ENCODE peak calls at places on chromosomes 6 and 20, in eight cellular contexts. One of them, this sample, is unnamed.

GRCh38 chr20:3687655-3688054 is 5.8 kb upstream of the ADAM33 start:
- DNase-seq in HL-60: no peak
- DNase-seq in stomach: no peak
- DNase-seq in CD4-positive, alpha-beta T cell: no peak
- DNase-seq in esophagus squamous epithelium: no peak
- DNase-seq in mesenchymal stem cell: peak; percentile 48
- DNase-seq in fibroblast of lung: peak; percentile 72
- DNase-seq in hepatocyte: no peak
- DNase-seq in this sample: no peak

GRCh38 chr6:140394141-140394540 is 1019.7 kb upstream of the CITED2 start:
- DNase-seq in fibroblast of lung: peak; percentile 28
- DNase-seq in esophagus squamous epithelium: no peak
- DNase-seq in stomach: no peak
- DNase-seq in mesenchymal stem cell: no peak
- DNase-seq in HL-60: no peak
- DNase-seq in CD4-positive, alpha-beta T cell: no peak
- DNase-seq in hepatocyte: no peak
- DNase-seq in this sample: no peak

GRCh38 chr6:14664112-14664592 is 546.6 kb downstream of the CD83 start:
- DNase-seq in HL-60: no peak
- DNase-seq in esophagus squamous epithelium: no peak
- DNase-seq in CD4-positive, alpha-beta T cell: peak; percentile 18
- DNase-seq in mesenchymal stem cell: no peak
- DNase-seq in stomach: no peak
- DNase-seq in fibroblast of lung: no peak
- DNase-seq in hepatocyte: no peak
- DNase-seq in this sample: no peak

GRCh38 chr6:14369717-14370116 is 252.1 kb downstream of the CD83 start:
- DNase-seq in CD4-positive, alpha-beta T cell: no peak
- DNase-seq in mesenchymal stem cell: no peak
- DNase-seq in stomach: no peak
- DNase-seq in HL-60: no peak
- DNase-seq in fibroblast of lung: no peak
- DNase-seq in hepatocyte: no peak
- DNase-seq in esophagus squamous epithelium: no peak
- DNase-seq in this sample: no peak

GRCh38 chr20:5969348-5969935 is 19.0 kb downstream of the MCM8 start:
- DNase-seq in mesenchymal stem cell: no peak
- DNase-seq in esophagus squamous epithelium: no peak
- DNase-seq in stomach: no peak
- DNase-seq in fibroblast of lung: no peak
- DNase-seq in hepatocyte: no peak
- DNase-seq in CD4-positive, alpha-beta T cell: no peak
- DNase-seq in HL-60: no peak
- DNase-seq in this sample: no peak

GRCh38 chr20:58447733-58448391 is 58.8 kb downstream of the VAPB start:
- DNase-seq in CD4-positive, alpha-beta T cell: peak; percentile 60
- DNase-seq in stomach: peak; percentile 52
- DNase-seq in hepatocyte: peak; percentile 71
- DNase-seq in esophagus squamous epithelium: no peak
- DNase-seq in mesenchymal stem cell: peak; percentile 71
- DNase-seq in fibroblast of lung: peak; percentile 62
- DNase-seq in HL-60: no peak
- DNase-seq in this sample: peak; percentile 66

GRCh38 chr20:9590189-9590588 is 75.8 kb downstream of the LAMP5 start:
- DNase-seq in fibroblast of lung: peak; percentile 84
- DNase-seq in mesenchymal stem cell: peak; percentile 48
- DNase-seq in CD4-positive, alpha-beta T cell: no peak
- DNase-seq in hepatocyte: no peak
- DNase-seq in stomach: peak; percentile 62
- DNase-seq in esophagus squamous epithelium: no peak
- DNase-seq in HL-60: no peak
- DNase-seq in this sample: no peak

GRCh38 chr6:169702640-169703246 is 817 bp downstream of the C6orf120 start:
- DNase-seq in stomach: peak; percentile 34
- DNase-seq in CD4-positive, alpha-beta T cell: peak; percentile 39
- DNase-seq in esophagus squamous epithelium: no peak
- DNase-seq in HL-60: no peak
- DNase-seq in mesenchymal stem cell: no peak
- DNase-seq in hepatocyte: peak; percentile 53
- DNase-seq in fibroblast of lung: no peak
- DNase-seq in this sample: peak; percentile 57

GRCh38 chr20:35953411-35954199 is 697 bp downstream of the SCAND1 start:
- DNase-seq in esophagus squamous epithelium: no peak
- DNase-seq in mesenchymal stem cell: no peak
- DNase-seq in hepatocyte: peak; percentile 69
- DNase-seq in HL-60: peak; percentile 50
- DNase-seq in fibroblast of lung: peak; percentile 45
- DNase-seq in stomach: peak; percentile 61
- DNase-seq in CD4-positive, alpha-beta T cell: peak; percentile 73
- DNase-seq in this sample: peak; percentile 34

GRCh38 chr20:50731930-50732690 is 730 bp downstream of the PARD6B start:
- DNase-seq in HL-60: no peak
- DNase-seq in stomach: no peak
- DNase-seq in mesenchymal stem cell: no peak
- DNase-seq in hepatocyte: no peak
- DNase-seq in esophagus squamous epithelium: no peak
- DNase-seq in fibroblast of lung: no peak
- DNase-seq in CD4-positive, alpha-beta T cell: no peak
- DNase-seq in this sample: peak; percentile 27
- H3K27ac ChIP-seq in HL-60: no peak overlapping the region
- H3K27ac ChIP-seq in stomach: peak overlapping the region; percentile 95
- H3K27ac ChIP-seq in mesenchymal stem cell: peak overlapping the region; percentile 56
- H3K27ac ChIP-seq in hepatocyte: peak overlapping the region; percentile 97
- H3K27ac ChIP-seq in esophagus squamous epithelium: peak overlapping the region; percentile 95
- H3K27ac ChIP-seq in fibroblast of lung: no peak overlapping the region
- H3K27ac ChIP-seq in CD4-positive, alpha-beta T cell: peak overlapping the region; percentile 52
- H3K27ac ChIP-seq in this sample: peak overlapping the region; percentile 84

GRCh38 chr6:31114540-31114876 is at the start of gene PSORS1C1:
- DNase-seq in hepatocyte: peak; percentile 89
- DNase-seq in esophagus squamous epithelium: no peak
- DNase-seq in mesenchymal stem cell: peak; percentile 88
- DNase-seq in HL-60: no peak
- DNase-seq in fibroblast of lung: peak; percentile 93
- DNase-seq in CD4-positive, alpha-beta T cell: no peak
- DNase-seq in stomach: peak; percentile 83
- DNase-seq in this sample: no peak
- H3K27me3 ChIP-seq in hepatocyte: no peaks in the 10 kb centered on the region
- H3K27me3 ChIP-seq in esophagus squamous epithelium: peaks cover 17% of the 10 kb centered on the region
- H3K27me3 ChIP-seq in mesenchymal stem cell: peaks cover 19% of the 10 kb centered on the region
- H3K27me3 ChIP-seq in HL-60: peaks cover 6% of the 10 kb centered on the region
- H3K27me3 ChIP-seq in fibroblast of lung: peaks cover 13% of the 10 kb centered on the region
- H3K27me3 ChIP-seq in CD4-positive, alpha-beta T cell: no peaks in the 10 kb centered on the region
- H3K27me3 ChIP-seq in stomach: no peaks in the 10 kb centered on the region
- H3K27me3 ChIP-seq in this sample: peaks cover 2% of the 10 kb centered on the region

GRCh38 chr6:136740050-136740974 is 52.0 kb downstream of the MAP3K5 start:
- DNase-seq in hepatocyte: no peak
- DNase-seq in fibroblast of lung: no peak
- DNase-seq in CD4-positive, alpha-beta T cell: no peak
- DNase-seq in esophagus squamous epithelium: no peak
- DNase-seq in stomach: no peak
- DNase-seq in mesenchymal stem cell: no peak
- DNase-seq in HL-60: no peak
- DNase-seq in this sample: no peak
- H3K27ac ChIP-seq in hepatocyte: no peak overlapping the region
- H3K27ac ChIP-seq in fibroblast of lung: peak overlapping the region; percentile 6
- H3K27ac ChIP-seq in CD4-positive, alpha-beta T cell: no peak overlapping the region
- H3K27ac ChIP-seq in esophagus squamous epithelium: no peak overlapping the region
- H3K27ac ChIP-seq in stomach: peak overlapping the region; percentile 13
- H3K27ac ChIP-seq in mesenchymal stem cell: no peak overlapping the region
- H3K27ac ChIP-seq in HL-60: no peak overlapping the region
- H3K27ac ChIP-seq in this sample: no peak overlapping the region

GRCh38 chr20:63033635-63034510 is 27.1 kb upstream of the BHLHE23 start:
- DNase-seq in hepatocyte: no peak
- DNase-seq in CD4-positive, alpha-beta T cell: no peak
- DNase-seq in mesenchymal stem cell: no peak
- DNase-seq in HL-60: no peak
- DNase-seq in esophagus squamous epithelium: no peak
- DNase-seq in fibroblast of lung: no peak
- DNase-seq in stomach: no peak
- DNase-seq in this sample: no peak
- H3K27me3 ChIP-seq in hepatocyte: peaks cover 58% of the 10 kb centered on the region
- H3K27me3 ChIP-seq in CD4-positive, alpha-beta T cell: no peaks in the 10 kb centered on the region
- H3K27me3 ChIP-seq in mesenchymal stem cell: peaks cover 81% of the 10 kb centered on the region
- H3K27me3 ChIP-seq in HL-60: peaks cover 12% of the 10 kb centered on the region
- H3K27me3 ChIP-seq in esophagus squamous epithelium: peaks cover 95% of the 10 kb centered on the region
- H3K27me3 ChIP-seq in fibroblast of lung: peaks cover 12% of the 10 kb centered on the region
- H3K27me3 ChIP-seq in stomach: peaks cover 4% of the 10 kb centered on the region
- H3K27me3 ChIP-seq in this sample: no peaks in the 10 kb centered on the region

This sample was measured in WERI-Rb-1.